ENCODE peak calls at places on chromosomes 6 and 20, in six cellular contexts. T is testis; J is IMR-90; C is lung; B is CD8-positive, alpha-beta memory T cell; Z is prostate gland. L is an unnamed sample.

GRCh38 chr6:165986647-165987482 is 180.8 kb downstream of the TBXT start:
- DNase-seq in T (no peak), J (peak; percentile 61), B (no peak), C (no peak), Z (no peak), L (peak; percentile 36)

GRCh38 chr6:30344868-30345671 is at the start of gene RPP21:
- DNase-seq in Z (peak; percentile 83), J (peak; percentile 70), C (peak; percentile 85), T (peak; percentile 91), B (peak; percentile 80), L (peak; percentile 86)

GRCh38 chr6:155417454-155417853 is 38.2 kb downstream of the NOX3 start:
- DNase-seq in Z (no peak), T (no peak), J (peak; percentile 16), B (no peak), C (no peak), L (no peak)

GRCh38 chr6:45156075-45156474 is 172.1 kb upstream of the RUNX2 start:
- DNase-seq in C (no peak), J (no peak), T (no peak), Z (no peak), B (no peak), L (no peak)

GRCh38 chr6:116253505-116254296 is at the start of gene TSPYL4:
- DNase-seq in Z (peak; percentile 95), C (peak; percentile 94), B (peak; percentile 88), T (peak; percentile 97), J (peak; percentile 97), L (peak; percentile 96)

GRCh38 chr20:7851031-7851490 is 89.2 kb downstream of the HAO1 start:
- DNase-seq in Z (no peak), C (no peak), B (no peak), T (no peak), J (peak; percentile 11), L (no peak)

GRCh38 chr20:44287272-44288097 is 23.5 kb downstream of the FITM2 start:
- DNase-seq in T (no peak), C (no peak), Z (no peak), J (no peak), B (no peak), L (no peak)

GRCh38 chr6:133769463-133769862 is 119.5 kb upstream of the TCF21 start:
- DNase-seq in B (no peak), C (no peak), Z (no peak), T (no peak), J (peak; percentile 40), L (no peak)

GRCh38 chr6:143634486-143634885 is 43.3 kb upstream of the PHACTR2 start:
- DNase-seq in B (no peak), T (no peak), C (no peak), Z (no peak), J (peak; percentile 4), L (no peak)

GRCh38 chr6:19599813-19600464 is 237.2 kb upstream of the ID4 start:
- DNase-seq in Z (no peak), C (no peak), T (no peak), J (no peak), B (no peak), L (no peak)

GRCh38 chr6:11769816-11770545 is 8.6 kb downstream of the ADTRP start:
- DNase-seq in J (no peak), B (no peak), C (no peak), T (no peak), Z (no peak), L (no peak)

GRCh38 chr20:49562341-49563014 is 5.5 kb downstream of the PTGIS start:
- DNase-seq in B (no peak), Z (peak; percentile 19), J (peak; percentile 84), T (peak; percentile 80), C (peak; percentile 56), L (peak; percentile 95)

GRCh38 chr20:1503564-1504227 is 12.5 kb upstream of the SIRPB2 start:
- DNase-seq in Z (peak; percentile 71), B (peak; percentile 48), J (peak; percentile 92), T (peak; percentile 85), C (peak; percentile 77), L (peak; percentile 60)

GRCh38 chr6:24667378-24667803 is 514 bp downstream of the ACOT13 start:
- DNase-seq in C (no peak), T (no peak), Z (no peak), B (no peak), J (peak; percentile 23), L (no peak)

GRCh38 chr20:63877755-63878470 is 12.8 kb downstream of the TPD52L2 start:
- DNase-seq in J (no peak), Z (no peak), T (no peak), C (no peak), B (no peak), L (peak; percentile 49)

GRCh38 chr6:146047356-146047755 is 18.5 kb downstream of the GRM1 start:
- DNase-seq in C (no peak), Z (no peak), B (no peak), J (no peak), T (no peak), L (no peak)

GRCh38 chr20:45911486-45912343 is at the start of gene PLTP:
- DNase-seq in J (peak; percentile 57), C (peak; percentile 51), Z (peak; percentile 29), T (peak; percentile 77), B (no peak), L (peak; percentile 86)

GRCh38 chr20:8331740-8332412 is 199.8 kb downstream of the PLCB1 start:
- DNase-seq in T (no peak), C (no peak), B (no peak), Z (no peak), J (peak; percentile 76), L (peak; percentile 52)

GRCh38 chr20:20734475-20734948 is 22.1 kb upstream of the RALGAPA2 start:
- DNase-seq in T (no peak), J (no peak), B (no peak), Z (no peak), C (no peak), L (no peak)

GRCh38 chr20:9375221-9375681 is 139.1 kb upstream of the LAMP5 start:
- DNase-seq in T (no peak), Z (no peak), J (peak; percentile 71), C (no peak), B (no peak), L (no peak)

GRCh38 chr6:56642366-56643261 is at the start of gene DST:
- DNase-seq in J (peak; percentile 95), C (no peak), Z (peak; percentile 69), B (no peak), T (no peak), L (no peak)

GRCh38 chr6:146260886-146261285 is 232.0 kb downstream of the GRM1 start:
- DNase-seq in T (no peak), C (no peak), B (no peak), J (no peak), Z (no peak), L (no peak)

GRCh38 chr20:56359212-56360132 is 698 bp downstream of the FAM210B start:
- DNase-seq in C (peak; percentile 39), T (peak; percentile 67), B (no peak), J (peak; percentile 73), Z (peak; percentile 69), L (peak; percentile 86)

GRCh38 chr6:85344996-85345395 is 104.9 kb upstream of the NT5E start:
- DNase-seq in J (peak; percentile 30), Z (no peak), B (no peak), T (no peak), C (no peak), L (no peak)

GRCh38 chr20:61748376-61748775 is 317.3 kb downstream of the TAF4 start:
- DNase-seq in J (peak; percentile 70), T (no peak), C (no peak), B (no peak), Z (no peak), L (no peak)

GRCh38 chr6:44386364-44386928 is 1.1 kb upstream of the CDC5L start:
- DNase-seq in Z (peak; percentile 35), T (no peak), J (no peak), B (no peak), C (peak; percentile 76), L (no peak)

GRCh38 chr20:36472656-36473071 is 68.7 kb upstream of the MYL9 start:
- DNase-seq in J (no peak), T (no peak), Z (peak; percentile 69), B (no peak), C (no peak), L (peak; percentile 79)

GRCh38 chr6:46849361-46849690 is 56.1 kb downstream of the MEP1A start:
- DNase-seq in T (no peak), B (no peak), J (no peak), C (no peak), Z (no peak), L (no peak)

GRCh38 chr6:74073896-74074295 is 377.9 kb downstream of the CD109 start:
- DNase-seq in C (no peak), T (no peak), Z (no peak), J (peak; percentile 60), B (no peak), L (peak; percentile 10)

DNA sequence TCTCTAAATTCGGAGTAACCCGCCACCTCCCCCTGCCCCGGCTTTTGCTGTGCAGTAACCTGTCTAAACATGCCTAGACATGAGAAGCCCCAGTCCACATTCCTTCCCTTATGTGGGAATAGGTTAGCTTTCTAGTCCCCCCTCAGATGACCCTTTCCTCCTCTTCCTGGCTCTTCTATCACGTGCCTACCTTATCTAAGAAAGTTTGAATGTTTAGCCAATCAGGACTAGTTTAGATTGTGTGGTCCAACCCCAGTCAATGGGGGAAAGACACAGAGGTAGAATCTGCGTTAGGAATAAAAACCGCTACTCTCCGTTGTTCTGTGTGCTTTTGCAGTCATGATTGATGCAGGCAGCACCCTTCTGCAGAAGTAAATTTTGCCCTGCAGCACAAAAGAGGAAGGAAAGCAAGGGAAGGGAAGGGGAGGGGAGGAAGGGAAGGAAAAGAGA is 69.0 kb upstream of the CD93 start:
- DNase-seq in C (no peak), T (no peak), J (no peak), Z (no peak), B (no peak), L (no peak)
- H3K4me1 ChIP-seq in C (peaks cover 30% of the 10 kb centered on the region), T (peaks cover 30% of the 10 kb centered on the region), J (peaks cover 23% of the 10 kb centered on the region), Z (no peaks in the 10 kb centered on the region), B (no peaks in the 10 kb centered on the region), L (peaks cover 22% of the 10 kb centered on the region)

GRCh38 chr6:168456907-168457771 is 16.2 kb downstream of the SMOC2 start:
- DNase-seq in T (peak; percentile 43), Z (no peak), B (no peak), C (no peak), J (no peak), L (peak; percentile 28)

GRCh38 chr6:168458101-168458500 is 17.1 kb downstream of the SMOC2 start:
- DNase-seq in J (no peak), C (no peak), Z (no peak), B (no peak), T (no peak), L (no peak)

GRCh38 chr6:168459572-168459971 is 18.6 kb downstream of the SMOC2 start:
- DNase-seq in C (no peak), T (no peak), B (no peak), J (no peak), Z (no peak), L (no peak)

GRCh38 chr6:168468046-168468445 is 27.1 kb downstream of the SMOC2 start:
- DNase-seq in T (no peak), Z (no peak), J (no peak), B (no peak), C (no peak), L (no peak)

GRCh38 chr6:168462454-168462853 is 21.5 kb downstream of the SMOC2 start:
- DNase-seq in Z (no peak), C (no peak), J (no peak), T (no peak), B (no peak), L (no peak)
- H3K9me3 ChIP-seq in Z (no peaks in the 10 kb centered on the region), C (no peaks in the 10 kb centered on the region), J (peaks cover 33% of the 10 kb centered on the region), T (no peaks in the 10 kb centered on the region), B (no peaks in the 10 kb centered on the region), L (no peaks in the 10 kb centered on the region)

GRCh38 chr20:57747889-57748456 is 38.2 kb upstream of the PMEPA1 start:
- DNase-seq in C (no peak), Z (no peak), J (no peak), T (no peak), B (no peak), L (no peak)
- H3K4me3 ChIP-seq in C (no peak overlapping the region), Z (no peak overlapping the region), J (no peak overlapping the region), T (no peak overlapping the region), B (no peak overlapping the region), L (no peak overlapping the region)

GRCh38 chr6:149337330-149337729 is 19.8 kb downstream of the TAB2 start:
- DNase-seq in T (no peak), B (no peak), J (peak; percentile 25), Z (no peak), C (no peak), L (no peak)
- H3K4me1 ChIP-seq in T (peaks cover 23% of the 10 kb centered on the region), B (peaks cover 67% of the 10 kb centered on the region), J (peaks cover 14% of the 10 kb centered on the region), Z (peaks cover 7% of the 10 kb centered on the region), C (peaks cover 44% of the 10 kb centered on the region), L (peaks cover 3% of the 10 kb centered on the region)